ENCODE peak calls at places on chromosome 7, in eight cellular contexts. U, F, V, S, T, W, O and C are unnamed samples.

GRCh38 chr7:153521370-153521769 is 530.8 kb upstream of the DPP6 start:
- DNase-seq in U (no peak), F (no peak), V (no peak), S (no peak), T (no peak), W (no peak), O (no peak), C (no peak)

GRCh38 chr7:151233111-151233701 is 923 bp downstream of the CHPF2 start:
- DNase-seq in U (no peak), F (no peak), V (peak), S (no peak), T (peak), W (peak), O (peak), C (no peak)

GRCh38 chr7:28808786-28809533 is 149.2 kb downstream of the TRIL start:
- DNase-seq in U (no peak), F (no peak), V (no peak), S (no peak), T (peak), W (no peak), O (peak), C (peak)

GRCh38 chr7:124881981-124882380 is 47.6 kb downstream of the POT1 start:
- DNase-seq in U (no peak), F (no peak), V (no peak), S (no peak), T (no peak), W (no peak), O (no peak), C (no peak)

GRCh38 chr7:102152672-102153585 is 133.7 kb upstream of the SH2B2 start:
- DNase-seq in U (no peak), F (no peak), V (no peak), S (no peak), T (peak), W (no peak), O (peak), C (no peak)

GRCh38 chr7:111672901-111673300 is 110.6 kb upstream of the IMMP2L start:
- DNase-seq in U (no peak), F (no peak), V (no peak), S (no peak), T (no peak), W (no peak), O (no peak), C (no peak)

GRCh38 chr7:158028290-158028941 is 559.2 kb downstream of the PTPRN2 start:
- DNase-seq in U (no peak), F (no peak), V (peak), S (peak), T (no peak), W (no peak), O (no peak), C (no peak)

GRCh38 chr7:43071604-43072003 is 40.8 kb upstream of the HECW1 start:
- DNase-seq in U (no peak), F (peak), V (no peak), S (no peak), T (peak), W (no peak), O (peak), C (no peak)

GRCh38 chr7:128841961-128842673 is 11.9 kb downstream of the FLNC start:
- DNase-seq in U (no peak), F (peak), V (no peak), S (no peak), T (peak), W (peak), O (peak), C (peak)

GRCh38 chr7:47453093-47454056 is 128.5 kb downstream of the TNS3 start:
- DNase-seq in U (peak), F (no peak), V (peak), S (peak), T (peak), W (no peak), O (no peak), C (no peak)

GRCh38 chr7:125926621-125927020 is 997.0 kb upstream of the POT1 start:
- DNase-seq in U (no peak), F (no peak), V (no peak), S (no peak), T (no peak), W (no peak), O (no peak), C (no peak)

GRCh38 chr7:11228515-11228914 is 254.8 kb downstream of the PHF14 start:
- DNase-seq in U (peak), F (no peak), V (peak), S (no peak), T (no peak), W (no peak), O (no peak), C (no peak)

GRCh38 chr7:24755541-24756416 is 1.5 kb downstream of the GSDME start:
- DNase-seq in U (no peak), F (no peak), V (no peak), S (no peak), T (peak), W (no peak), O (no peak), C (no peak)

GRCh38 chr7:100102950-100103840 is 1.8 kb downstream of the AP4M1 start:
- DNase-seq in U (no peak), F (no peak), V (no peak), S (no peak), T (peak), W (no peak), O (no peak), C (no peak)

GRCh38 chr7:39595102-39595620 is 28.2 kb upstream of the RALA start:
- DNase-seq in U (no peak), F (no peak), V (no peak), S (no peak), T (peak), W (no peak), O (peak), C (no peak)

GRCh38 chr7:2876031-2876862 is 32.1 kb upstream of the GNA12 start:
- DNase-seq in U (no peak), F (no peak), V (peak), S (no peak), T (peak), W (no peak), O (no peak), C (no peak)

GRCh38 chr7:159020987-159021386 is 123.7 kb downstream of the VIPR2 start:
- DNase-seq in U (no peak), F (peak), V (no peak), S (no peak), T (no peak), W (no peak), O (no peak), C (no peak)

GRCh38 chr7:152103066-152103465 is 77.6 kb downstream of the GALNT11 start:
- DNase-seq in U (no peak), F (no peak), V (no peak), S (no peak), T (no peak), W (no peak), O (no peak), C (no peak)

GRCh38 chr7:37643876-37644275 is 39.7 kb upstream of the GPR141 start:
- DNase-seq in U (no peak), F (no peak), V (no peak), S (no peak), T (no peak), W (no peak), O (no peak), C (no peak)